ENCODE peak calls at places on chromosomes 5 and 9, in four cellular contexts. O, C, F and D are unnamed samples.

GRCh38 chr9:21616082-21616778 is 134.1 kb upstream of the IFNE start:
- DNase-seq in O (peak; percentile 97), C (no peak), F (no peak), D (no peak)

GRCh38 chr9:127124792-127125191 is 2.4 kb upstream of the ANGPTL2 start:
- DNase-seq in O (no peak), C (no peak), F (no peak), D (no peak)

GRCh38 chr9:120710110-120710981 is 3.9 kb downstream of the MEGF9 start:
- DNase-seq in O (peak; percentile 66), C (no peak), F (no peak), D (no peak)

GRCh38 chr5:66991746-66992145 is 204.9 kb downstream of the CD180 start:
- DNase-seq in O (no peak), C (no peak), F (no peak), D (no peak)

GRCh38 chr9:33425128-33425533 is 22.3 kb downstream of the AQP3 start:
- DNase-seq in O (peak; percentile 52), C (no peak), F (no peak), D (no peak)

GRCh38 chr5:112196574-112196973 is 222.5 kb downstream of the EPB41L4A start:
- DNase-seq in O (no peak), C (no peak), F (no peak), D (no peak)

GRCh38 chr9:89886281-89886700 is 281.5 kb downstream of the GADD45G start:
- DNase-seq in O (no peak), C (no peak), F (peak; percentile 19), D (peak; percentile 37)

GRCh38 chr5:24633705-24634325 is 11.0 kb downstream of the CDH10 start:
- DNase-seq in O (peak; percentile 56), C (no peak), F (no peak), D (no peak)

GRCh38 chr5:38456657-38457056 is 99.8 kb downstream of the LIFR start:
- DNase-seq in O (peak; percentile 41), C (no peak), F (no peak), D (no peak)

GRCh38 chr9:90881648-90882047 is 80.0 kb downstream of the SYK start:
- DNase-seq in O (peak; percentile 15), C (no peak), F (no peak), D (no peak)

GRCh38 chr5:158080112-158080511 is 221.2 kb upstream of the CLINT1 start:
- DNase-seq in O (no peak), C (no peak), F (no peak), D (no peak)

GRCh38 chr9:115254781-115255180 is 136.8 kb upstream of the TNC start:
- DNase-seq in O (no peak), C (no peak), F (no peak), D (no peak)

GRCh38 chr9:34615132-34615531 is 3.2 kb upstream of the RPP25L start:
- DNase-seq in O (no peak), C (no peak), F (no peak), D (no peak)

GRCh38 chr9:136430591-136431234 is 8.9 kb downstream of the INPP5E start:
- DNase-seq in O (no peak), C (no peak), F (no peak), D (no peak)

GRCh38 chr5:36272136-36272665 is 29.5 kb downstream of the RANBP3L start:
- DNase-seq in O (peak; percentile 45), C (no peak), F (no peak), D (no peak)

GRCh38 chr5:67059747-67060490 is 136.7 kb downstream of the CD180 start:
- DNase-seq in O (peak; percentile 31), C (no peak), F (no peak), D (no peak)

GRCh38 chr9:35333551-35333950 is 156.4 kb upstream of the RUSC2 start:
- DNase-seq in O (peak; percentile 90), C (no peak), F (no peak), D (no peak)

GRCh38 chr9:36149197-36149596 is 12.7 kb downstream of the GLIPR2 start:
- DNase-seq in O (peak; percentile 69), C (no peak), F (no peak), D (no peak)

GRCh38 chr5:177304392-177305119 is 957 bp downstream of the PRELID1 start:
- DNase-seq in O (peak; percentile 52), C (no peak), F (no peak), D (peak; percentile 39)

GRCh38 chr9:10612649-10613398 is at the start of gene PTPRD:
- DNase-seq in O (peak; percentile 42), C (no peak), F (peak; percentile 71), D (peak; percentile 74)

GRCh38 chr9:137814841-137815240 is 62.7 kb upstream of the CACNA1B start:
- DNase-seq in O (no peak), C (no peak), F (no peak), D (no peak)

GRCh38 chr5:78803386-78803785 is 154.8 kb upstream of the LHFPL2 start:
- DNase-seq in O (peak; percentile 39), C (no peak), F (no peak), D (no peak)